ENCODE peak calls at places on chromosomes 11 and 22, in five cellular contexts. U is NCI-H2029 treated with DMSO at 0.1 percent for 48 hours; A is GM12865; C is neuronal stem cell; M is activated T-helper 1 cell treated with anti-CD3 and anti-CD28 coated beads, Interleukin-12 subunit alpha, Interleukin-12 subunit beta, Interleukin-2, Interleukin-4 antibody, amounts not matched to agents 30 ng/mL and 10 ng/mL and 1 ng/mL, durations not matched to agents 14 hours and 24 hours and 36 hours. R is an unnamed sample.

GRCh38 chr11:109978895-109979294 is 114.3 kb upstream of the ZC3H12C start:
- DNase-seq in U (no peak), A (no peak), C (no peak), M (no peak), R (no peak)

GRCh38 chr11:116217006-116217405 is 555.8 kb downstream of the BUD13 start:
- DNase-seq in U (no peak), A (peak), C (no peak), M (peak), R (peak)

GRCh38 chr22:48651981-48652538 is 1175.6 kb downstream of the BRD1 start:
- DNase-seq in U (no peak), A (no peak), C (no peak), M (no peak), R (no peak)

GRCh38 chr22:22687638-22688500 is 43.5 kb downstream of the GGTLC2 start:
- DNase-seq in U (peak), A (peak), C (peak), M (peak), R (no peak)

GRCh38 chr11:1160231-1161101 is 2.7 kb downstream of the MUC5AC start:
- DNase-seq in U (no peak), A (no peak), C (no peak), M (no peak), R (peak)

GRCh38 chr22:45877036-45877380 is 100.0 kb downstream of the WNT7B start:
- DNase-seq in U (no peak), A (no peak), C (no peak), M (no peak), R (no peak)

GRCh38 chr11:116730568-116730967 is 42.2 kb downstream of the BUD13 start:
- DNase-seq in U (no peak), A (no peak), C (no peak), M (no peak), R (peak)

GRCh38 chr11:34595391-34595790 is 25.5 kb upstream of the EHF start:
- DNase-seq in U (no peak), A (no peak), C (no peak), M (no peak), R (no peak)

GRCh38 chr11:60914620-60915249 is 777 bp downstream of the TMEM109 start:
- DNase-seq in U (no peak), A (peak), C (no peak), M (no peak), R (no peak)

GRCh38 chr11:78715639-78716311 is 141.1 kb upstream of the NARS2 start:
- DNase-seq in U (peak), A (peak), C (peak), M (peak), R (no peak)

GRCh38 chr11:1924121-1924520 is 4.6 kb downstream of the TNNT3 start:
- DNase-seq in U (no peak), A (no peak), C (no peak), M (no peak), R (no peak)

GRCh38 chr11:129248618-129249017 is 56.5 kb upstream of the ARHGAP32 start:
- DNase-seq in U (no peak), A (no peak), C (no peak), M (no peak), R (no peak)

GRCh38 chr11:12897867-12898266 is 111.2 kb upstream of the RASSF10 start:
- DNase-seq in U (no peak), A (no peak), C (no peak), M (no peak), R (no peak)

GRCh38 chr22:35593885-35594470 is 23.2 kb downstream of the MB start:
- DNase-seq in U (no peak), A (no peak), C (no peak), M (no peak), R (no peak)

GRCh38 chr11:44784784-44785183 is 58.0 kb downstream of the TSPAN18 start:
- DNase-seq in U (no peak), A (no peak), C (no peak), M (no peak), R (no peak)

GRCh38 chr22:44091021-44091721 is 67.1 kb downstream of the PARVB start:
- DNase-seq in U (no peak), A (peak), C (no peak), M (no peak), R (no peak)

GRCh38 chr11:65884716-65885092 is 3.6 kb downstream of the FIBP start:
- DNase-seq in U (peak), A (peak), C (peak), M (peak), R (peak)

GRCh38 chr22:30224161-30224857 is 22.2 kb downstream of the LIF start:
- DNase-seq in U (no peak), A (peak), C (no peak), M (no peak), R (no peak)

GRCh38 chr22:32788884-32789624 is 12.5 kb upstream of the TIMP3 start:
- DNase-seq in U (no peak), A (no peak), C (no peak), M (no peak), R (no peak)

GRCh38 chr22:43720718-43721117 is 91.4 kb downstream of the EFCAB6 start:
- DNase-seq in U (no peak), A (peak), C (no peak), M (no peak), R (no peak)

GRCh38 chr11:67160872-67161783 is 42.1 kb downstream of the KDM2A start:
- DNase-seq in U (no peak), A (peak), C (no peak), M (no peak), R (no peak)

GRCh38 chr11:40129276-40129675 is 1330.2 kb downstream of the LRRC4C start:
- DNase-seq in U (no peak), A (peak), C (peak), M (no peak), R (no peak)

GRCh38 chr22:37117092-37117491 is 7.6 kb upstream of the TMPRSS6 start:
- DNase-seq in U (no peak), A (no peak), C (no peak), M (no peak), R (no peak)

GRCh38 chr11:92752122-92752521 is 217.3 kb upstream of the MTNR1B start:
- DNase-seq in U (no peak), A (no peak), C (no peak), M (no peak), R (no peak)

GRCh38 chr11:65126624-65127274 is 4.6 kb downstream of the MRPL49 start:
- DNase-seq in U (no peak), A (no peak), C (no peak), M (no peak), R (no peak)

GRCh38 chr22:30308518-30309230 is 18.1 kb downstream of the TBC1D10A start:
- DNase-seq in U (no peak), A (peak), C (no peak), M (no peak), R (no peak)